ENCODE peak calls at places on chromosome 18, in nine cellular contexts. One of them, this sample, is unnamed.

GRCh38 chr18:10376735-10377134 is 77.7 kb upstream of the APCDD1 start:
- DNase-seq in HFF-Myc: peak
- DNase-seq in cardiac muscle cell: no peak
- DNase-seq in left ventricle myocardium inferior: peak
- DNase-seq in WERI-Rb-1: no peak
- DNase-seq in lower lobe of right lung: no peak
- DNase-seq in HL-60: no peak
- DNase-seq in body of pancreas: no peak
- DNase-seq in transverse colon: no peak
- DNase-seq in this sample: no peak

GRCh38 chr18:24055878-24056277 is 41.3 kb downstream of the TTC39C start:
- DNase-seq in HFF-Myc: no peak
- DNase-seq in cardiac muscle cell: peak
- DNase-seq in left ventricle myocardium inferior: no peak
- DNase-seq in WERI-Rb-1: no peak
- DNase-seq in lower lobe of right lung: no peak
- DNase-seq in HL-60: no peak
- DNase-seq in body of pancreas: peak
- DNase-seq in transverse colon: no peak
- DNase-seq in this sample: no peak

GRCh38 chr18:26875040-26875654 is 9.6 kb upstream of the AQP4 start:
- DNase-seq in HFF-Myc: no peak
- DNase-seq in cardiac muscle cell: no peak
- DNase-seq in left ventricle myocardium inferior: no peak
- DNase-seq in WERI-Rb-1: no peak
- DNase-seq in lower lobe of right lung: no peak
- DNase-seq in HL-60: no peak
- DNase-seq in body of pancreas: no peak
- DNase-seq in transverse colon: no peak
- DNase-seq in this sample: no peak

GRCh38 chr18:11502368-11502767 is 107.0 kb upstream of the SLC35G4 start:
- DNase-seq in HFF-Myc: no peak
- DNase-seq in cardiac muscle cell: no peak
- DNase-seq in left ventricle myocardium inferior: no peak
- DNase-seq in WERI-Rb-1: no peak
- DNase-seq in lower lobe of right lung: no peak
- DNase-seq in HL-60: no peak
- DNase-seq in body of pancreas: no peak
- DNase-seq in transverse colon: no peak
- DNase-seq in this sample: no peak

GRCh38 chr18:2104620-2105462 is 466.5 kb downstream of the METTL4 start:
- DNase-seq in HFF-Myc: peak
- DNase-seq in cardiac muscle cell: peak
- DNase-seq in left ventricle myocardium inferior: peak
- DNase-seq in WERI-Rb-1: peak
- DNase-seq in lower lobe of right lung: peak
- DNase-seq in HL-60: peak
- DNase-seq in body of pancreas: peak
- DNase-seq in transverse colon: peak
- DNase-seq in this sample: peak

GRCh38 chr18:62772860-62773584 is 57.7 kb downstream of the PHLPP1 start:
- DNase-seq in HFF-Myc: no peak
- DNase-seq in cardiac muscle cell: no peak
- DNase-seq in left ventricle myocardium inferior: no peak
- DNase-seq in WERI-Rb-1: no peak
- DNase-seq in lower lobe of right lung: no peak
- DNase-seq in HL-60: no peak
- DNase-seq in body of pancreas: no peak
- DNase-seq in transverse colon: no peak
- DNase-seq in this sample: no peak

GRCh38 chr18:22977847-22978701 is 44.9 kb downstream of the RBBP8 start:
- DNase-seq in HFF-Myc: peak
- DNase-seq in cardiac muscle cell: no peak
- DNase-seq in left ventricle myocardium inferior: no peak
- DNase-seq in WERI-Rb-1: no peak
- DNase-seq in lower lobe of right lung: no peak
- DNase-seq in HL-60: no peak
- DNase-seq in body of pancreas: peak
- DNase-seq in transverse colon: no peak
- DNase-seq in this sample: peak

GRCh38 chr18:8882632-8883408 is 177.5 kb downstream of the MTCL1 start:
- DNase-seq in HFF-Myc: no peak
- DNase-seq in cardiac muscle cell: no peak
- DNase-seq in left ventricle myocardium inferior: no peak
- DNase-seq in WERI-Rb-1: peak
- DNase-seq in lower lobe of right lung: no peak
- DNase-seq in HL-60: no peak
- DNase-seq in body of pancreas: no peak
- DNase-seq in transverse colon: no peak
- DNase-seq in this sample: no peak

GRCh38 chr18:59380706-59381105 is 21.6 kb upstream of the LMAN1 start:
- DNase-seq in HFF-Myc: no peak
- DNase-seq in cardiac muscle cell: no peak
- DNase-seq in left ventricle myocardium inferior: no peak
- DNase-seq in WERI-Rb-1: no peak
- DNase-seq in lower lobe of right lung: no peak
- DNase-seq in HL-60: no peak
- DNase-seq in body of pancreas: no peak
- DNase-seq in transverse colon: no peak
- DNase-seq in this sample: no peak

GRCh38 chr18:76821875-76822509 is 365 bp upstream of the ZNF236 start:
- DNase-seq in HFF-Myc: no peak
- DNase-seq in cardiac muscle cell: peak
- DNase-seq in left ventricle myocardium inferior: peak
- DNase-seq in WERI-Rb-1: peak
- DNase-seq in lower lobe of right lung: peak
- DNase-seq in HL-60: peak
- DNase-seq in body of pancreas: peak
- DNase-seq in transverse colon: peak
- DNase-seq in this sample: peak

GRCh38 chr18:37546651-37547050 is 18.9 kb downstream of the CELF4 start:
- DNase-seq in HFF-Myc: no peak
- DNase-seq in cardiac muscle cell: no peak
- DNase-seq in left ventricle myocardium inferior: no peak
- DNase-seq in WERI-Rb-1: no peak
- DNase-seq in lower lobe of right lung: no peak
- DNase-seq in HL-60: no peak
- DNase-seq in body of pancreas: no peak
- DNase-seq in transverse colon: no peak
- DNase-seq in this sample: no peak

GRCh38 chr18:46324556-46324955 is 220.4 kb downstream of the HAUS1 start:
- DNase-seq in HFF-Myc: peak
- DNase-seq in cardiac muscle cell: peak
- DNase-seq in left ventricle myocardium inferior: no peak
- DNase-seq in WERI-Rb-1: no peak
- DNase-seq in lower lobe of right lung: no peak
- DNase-seq in HL-60: peak
- DNase-seq in body of pancreas: peak
- DNase-seq in transverse colon: no peak
- DNase-seq in this sample: peak

GRCh38 chr18:49628993-49629795 is 67.3 kb downstream of the LIPG start:
- DNase-seq in HFF-Myc: no peak
- DNase-seq in cardiac muscle cell: no peak
- DNase-seq in left ventricle myocardium inferior: peak
- DNase-seq in WERI-Rb-1: no peak
- DNase-seq in lower lobe of right lung: peak
- DNase-seq in HL-60: no peak
- DNase-seq in body of pancreas: peak
- DNase-seq in transverse colon: peak
- DNase-seq in this sample: no peak

GRCh38 chr18:53567935-53568574 is 656.4 kb downstream of the MBD2 start:
- DNase-seq in HFF-Myc: no peak
- DNase-seq in cardiac muscle cell: peak
- DNase-seq in left ventricle myocardium inferior: no peak
- DNase-seq in WERI-Rb-1: peak
- DNase-seq in lower lobe of right lung: no peak
- DNase-seq in HL-60: no peak
- DNase-seq in body of pancreas: peak
- DNase-seq in transverse colon: no peak
- DNase-seq in this sample: peak

DNA sequence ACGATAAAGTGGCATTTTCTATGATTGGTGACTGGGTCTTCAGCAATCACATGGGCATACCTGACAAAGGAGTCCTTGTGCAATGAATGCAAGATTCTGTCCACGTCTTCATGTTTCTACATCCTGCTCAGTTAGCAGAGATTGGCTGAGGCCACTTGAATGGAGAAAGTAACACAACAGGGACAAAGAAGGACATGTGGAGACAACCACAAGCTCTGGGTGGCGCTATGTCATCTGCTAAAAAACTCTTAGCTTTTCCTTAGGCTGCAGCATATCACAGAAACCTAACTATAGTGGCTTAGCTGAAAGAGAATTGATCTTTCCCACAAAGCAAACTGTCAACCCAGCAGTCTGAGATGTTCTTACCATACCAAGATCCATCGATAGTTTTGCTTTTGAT is 1109.7 kb downstream of the SOCS6 start:
- DNase-seq in HFF-Myc: no peak
- DNase-seq in cardiac muscle cell: peak
- DNase-seq in left ventricle myocardium inferior: no peak
- DNase-seq in WERI-Rb-1: peak
- DNase-seq in lower lobe of right lung: no peak
- DNase-seq in HL-60: no peak
- DNase-seq in body of pancreas: peak
- DNase-seq in transverse colon: no peak
- DNase-seq in this sample: no peak
- TF ChIP-seq CTCF in HFF-Myc: no peak
- TF ChIP-seq CTCF in cardiac muscle cell: peak
- TF ChIP-seq CTCF in left ventricle myocardium inferior: no peak
- TF ChIP-seq CTCF in WERI-Rb-1: peak
- TF ChIP-seq CTCF in lower lobe of right lung: no peak
- TF ChIP-seq CTCF in HL-60: no peak
- TF ChIP-seq CTCF in body of pancreas: peak
- TF ChIP-seq CTCF in transverse colon: no peak
- TF ChIP-seq CTCF in this sample: no peak

GRCh38 chr18:13800505-13801259 is 23.3 kb upstream of the MC5R start:
- DNase-seq in HFF-Myc: no peak
- DNase-seq in cardiac muscle cell: peak
- DNase-seq in left ventricle myocardium inferior: peak
- DNase-seq in WERI-Rb-1: peak
- DNase-seq in lower lobe of right lung: peak
- DNase-seq in HL-60: no peak
- DNase-seq in body of pancreas: peak
- DNase-seq in transverse colon: peak
- DNase-seq in this sample: peak
- TF ChIP-seq CTCF in HFF-Myc: peak
- TF ChIP-seq CTCF in cardiac muscle cell: peak
- TF ChIP-seq CTCF in left ventricle myocardium inferior: peak
- TF ChIP-seq CTCF in WERI-Rb-1: peak
- TF ChIP-seq CTCF in lower lobe of right lung: peak
- TF ChIP-seq CTCF in HL-60: peak
- TF ChIP-seq CTCF in body of pancreas: peak
- TF ChIP-seq CTCF in transverse colon: peak
- TF ChIP-seq CTCF in this sample: peak

GRCh38 chr18:54671291-54671881 is 80.3 kb downstream of the DYNAP start:
- DNase-seq in HFF-Myc: no peak
- DNase-seq in cardiac muscle cell: peak
- DNase-seq in left ventricle myocardium inferior: no peak
- DNase-seq in WERI-Rb-1: no peak
- DNase-seq in lower lobe of right lung: no peak
- DNase-seq in HL-60: no peak
- DNase-seq in body of pancreas: no peak
- DNase-seq in transverse colon: no peak
- DNase-seq in this sample: no peak
- TF ChIP-seq CTCF in HFF-Myc: peak
- TF ChIP-seq CTCF in cardiac muscle cell: peak
- TF ChIP-seq CTCF in left ventricle myocardium inferior: peak
- TF ChIP-seq CTCF in WERI-Rb-1: peak
- TF ChIP-seq CTCF in lower lobe of right lung: peak
- TF ChIP-seq CTCF in HL-60: peak
- TF ChIP-seq CTCF in body of pancreas: peak
- TF ChIP-seq CTCF in transverse colon: peak
- TF ChIP-seq CTCF in this sample: peak

GRCh38 chr18:74063552-74063951 is 84.1 kb downstream of the FBXO15 start:
- DNase-seq in HFF-Myc: no peak
- DNase-seq in cardiac muscle cell: no peak
- DNase-seq in left ventricle myocardium inferior: no peak
- DNase-seq in WERI-Rb-1: no peak
- DNase-seq in lower lobe of right lung: no peak
- DNase-seq in HL-60: no peak
- DNase-seq in body of pancreas: no peak
- DNase-seq in transverse colon: no peak
- DNase-seq in this sample: no peak

GRCh38 chr18:74065366-74065765 is 82.3 kb downstream of the FBXO15 start:
- DNase-seq in HFF-Myc: no peak
- DNase-seq in cardiac muscle cell: no peak
- DNase-seq in left ventricle myocardium inferior: no peak
- DNase-seq in WERI-Rb-1: no peak
- DNase-seq in lower lobe of right lung: no peak
- DNase-seq in HL-60: no peak
- DNase-seq in body of pancreas: no peak
- DNase-seq in transverse colon: no peak
- DNase-seq in this sample: no peak

GRCh38 chr18:74064510-74064909 is 83.1 kb downstream of the FBXO15 start:
- DNase-seq in HFF-Myc: no peak
- DNase-seq in cardiac muscle cell: no peak
- DNase-seq in left ventricle myocardium inferior: no peak
- DNase-seq in WERI-Rb-1: no peak
- DNase-seq in lower lobe of right lung: no peak
- DNase-seq in HL-60: no peak
- DNase-seq in body of pancreas: no peak
- DNase-seq in transverse colon: no peak
- DNase-seq in this sample: no peak

GRCh38 chr18:74062037-74062436 is 85.6 kb downstream of the FBXO15 start:
- DNase-seq in HFF-Myc: no peak
- DNase-seq in cardiac muscle cell: no peak
- DNase-seq in left ventricle myocardium inferior: no peak
- DNase-seq in WERI-Rb-1: no peak
- DNase-seq in lower lobe of right lung: no peak
- DNase-seq in HL-60: no peak
- DNase-seq in body of pancreas: no peak
- DNase-seq in transverse colon: no peak
- DNase-seq in this sample: no peak

GRCh38 chr18:74063023-74063422 is 84.6 kb downstream of the FBXO15 start:
- DNase-seq in HFF-Myc: no peak
- DNase-seq in cardiac muscle cell: no peak
- DNase-seq in left ventricle myocardium inferior: no peak
- DNase-seq in WERI-Rb-1: no peak
- DNase-seq in lower lobe of right lung: no peak
- DNase-seq in HL-60: peak
- DNase-seq in body of pancreas: no peak
- DNase-seq in transverse colon: no peak
- DNase-seq in this sample: no peak
- TF ChIP-seq CTCF in HFF-Myc: no peak
- TF ChIP-seq CTCF in cardiac muscle cell: no peak
- TF ChIP-seq CTCF in left ventricle myocardium inferior: no peak
- TF ChIP-seq CTCF in WERI-Rb-1: no peak
- TF ChIP-seq CTCF in lower lobe of right lung: no peak
- TF ChIP-seq CTCF in HL-60: no peak
- TF ChIP-seq CTCF in body of pancreas: no peak
- TF ChIP-seq CTCF in transverse colon: no peak
- TF ChIP-seq CTCF in this sample: no peak

DNA sequence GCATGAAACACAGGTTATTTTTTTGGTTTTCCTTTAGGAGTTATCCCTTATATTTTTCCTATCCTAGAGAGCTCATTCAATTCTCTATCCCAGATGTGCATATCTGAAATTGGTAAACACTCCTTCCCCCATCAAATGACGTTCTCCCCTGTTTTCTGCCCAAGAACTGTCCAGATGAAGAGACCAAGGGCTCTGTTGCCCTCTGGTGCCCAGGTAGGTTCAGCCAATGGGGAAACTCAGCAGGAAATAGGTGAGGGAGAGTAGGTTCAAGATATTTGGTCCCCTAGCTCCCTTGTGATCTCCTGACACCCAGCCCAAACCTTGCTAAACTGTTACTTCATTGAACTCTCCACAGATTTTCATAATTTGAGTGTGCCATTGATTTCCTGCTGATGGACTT is 14.1 kb upstream of the INO80C start:
- DNase-seq in HFF-Myc: no peak
- DNase-seq in cardiac muscle cell: no peak
- DNase-seq in left ventricle myocardium inferior: no peak
- DNase-seq in WERI-Rb-1: no peak
- DNase-seq in lower lobe of right lung: no peak
- DNase-seq in HL-60: no peak
- DNase-seq in body of pancreas: no peak
- DNase-seq in transverse colon: no peak
- DNase-seq in this sample: no peak
- TF ChIP-seq CTCF in HFF-Myc: peak
- TF ChIP-seq CTCF in cardiac muscle cell: no peak
- TF ChIP-seq CTCF in left ventricle myocardium inferior: no peak
- TF ChIP-seq CTCF in WERI-Rb-1: peak
- TF ChIP-seq CTCF in lower lobe of right lung: no peak
- TF ChIP-seq CTCF in HL-60: no peak
- TF ChIP-seq CTCF in body of pancreas: peak
- TF ChIP-seq CTCF in transverse colon: no peak
- TF ChIP-seq CTCF in this sample: peak